ENCODE peak calls at places on chromosomes 2 and 18, in ten cellular contexts. B is hepatocyte, R is retinal pigment epithelial cell, Z is heart left ventricle, S is epithelial cell of proximal tubule, I is body of pancreas, J is PC-9, V is esophagus squamous epithelium, U is spleen, D is fibroblast of the aortic adventitia. C is an unnamed sample.

GRCh38 chr18:79203017-79203605 is 133.9 kb downstream of the ATP9B start:
- DNase-seq in B (no peak), R (no peak), Z (no peak), S (peak; percentile 23), I (no peak), J (peak; percentile 19), V (no peak), U (no peak), D (no peak), C (no peak)

GRCh38 chr2:128178650-128179460 is 87.9 kb downstream of the UGGT1 start:
- DNase-seq in B (peak; percentile 73), R (peak; percentile 13), Z (peak; percentile 39), S (no peak), I (peak; percentile 46), J (peak; percentile 52), V (no peak), U (peak; percentile 84), D (peak; percentile 83), C (peak; percentile 83)

GRCh38 chr18:55477537-55478300 is 110.3 kb downstream of the TCF4 start:
- DNase-seq in B (peak; percentile 22), R (no peak), Z (no peak), S (no peak), I (peak; percentile 18), J (no peak), V (no peak), U (no peak), D (peak; percentile 77), C (no peak)

GRCh38 chr2:172985139-172985874 is 90.3 kb upstream of the MAP3K20 start:
- DNase-seq in B (no peak), R (peak; percentile 29), Z (peak; percentile 29), S (no peak), I (peak; percentile 73), J (peak; percentile 78), V (no peak), U (no peak), D (peak; percentile 17), C (no peak)

GRCh38 chr2:179253226-179253625 is 11.4 kb downstream of the SESTD1 start:
- DNase-seq in B (no peak), R (no peak), Z (no peak), S (no peak), I (no peak), J (no peak), V (no peak), U (no peak), D (peak; percentile 20), C (no peak)

GRCh38 chr2:217795706-217796465 is 206.9 kb downstream of the TNS1 start:
- DNase-seq in B (no peak), R (no peak), Z (no peak), S (no peak), I (no peak), J (no peak), V (no peak), U (no peak), D (no peak), C (peak; percentile 59)

GRCh38 chr2:136248242-136248641 is 130.3 kb upstream of the CXCR4 start:
- DNase-seq in B (peak; percentile 27), R (no peak), Z (no peak), S (peak; percentile 41), I (no peak), J (no peak), V (no peak), U (no peak), D (peak; percentile 96), C (no peak)

GRCh38 chr2:227106845-227107759 is 56.9 kb downstream of the COL4A4 start:
- DNase-seq in B (peak; percentile 78), R (peak; percentile 8), Z (peak; percentile 22), S (no peak), I (peak; percentile 65), J (peak; percentile 50), V (no peak), U (no peak), D (peak; percentile 75), C (peak; percentile 88)

GRCh38 chr18:11883153-11883552 is 25.0 kb downstream of the MPPE1 start:
- DNase-seq in B (no peak), R (no peak), Z (no peak), S (no peak), I (no peak), J (no peak), V (no peak), U (no peak), D (no peak), C (no peak)

GRCh38 chr2:43458002-43458628 is 137.7 kb downstream of the THADA start:
- DNase-seq in B (no peak), R (no peak), Z (no peak), S (no peak), I (no peak), J (no peak), V (no peak), U (no peak), D (peak; percentile 77), C (no peak)

GRCh38 chr2:51782874-51783765 is 751.2 kb upstream of the NRXN1 start:
- DNase-seq in B (peak; percentile 17), R (peak; percentile 50), Z (peak; percentile 30), S (no peak), I (no peak), J (peak; percentile 7), V (no peak), U (no peak), D (peak; percentile 27), C (no peak)

GRCh38 chr2:210681481-210681880 is 125.1 kb downstream of the CPS1 start:
- DNase-seq in B (no peak), R (no peak), Z (no peak), S (no peak), I (no peak), J (no peak), V (no peak), U (no peak), D (no peak), C (no peak)

GRCh38 chr2:227528803-227529202 is 56.8 kb downstream of the AGFG1 start:
- DNase-seq in B (no peak), R (no peak), Z (no peak), S (no peak), I (no peak), J (no peak), V (no peak), U (no peak), D (no peak), C (no peak)

GRCh38 chr2:127463155-127463991 is 45.1 kb downstream of the PROC start:
- DNase-seq in B (peak; percentile 17), R (no peak), Z (no peak), S (no peak), I (no peak), J (no peak), V (no peak), U (no peak), D (no peak), C (peak; percentile 91)

GRCh38 chr2:108314586-108315296 is 26.0 kb downstream of the SULT1C2 start:
- DNase-seq in B (no peak), R (no peak), Z (no peak), S (no peak), I (no peak), J (no peak), V (no peak), U (no peak), D (no peak), C (no peak)

GRCh38 chr2:108316881-108317258 is 28.2 kb downstream of the SULT1C2 start:
- DNase-seq in B (no peak), R (no peak), Z (no peak), S (no peak), I (no peak), J (no peak), V (no peak), U (no peak), D (peak; percentile 27), C (no peak)

GRCh38 chr2:108315408-108316193 is 26.9 kb downstream of the SULT1C2 start:
- DNase-seq in B (peak; percentile 54), R (no peak), Z (no peak), S (peak; percentile 70), I (no peak), J (no peak), V (no peak), U (no peak), D (no peak), C (no peak)

GRCh38 chr2:108320326-108320932 is 31.7 kb downstream of the SULT1C2 start:
- DNase-seq in B (no peak), R (no peak), Z (no peak), S (no peak), I (no peak), J (no peak), V (no peak), U (no peak), D (no peak), C (no peak)

DNA sequence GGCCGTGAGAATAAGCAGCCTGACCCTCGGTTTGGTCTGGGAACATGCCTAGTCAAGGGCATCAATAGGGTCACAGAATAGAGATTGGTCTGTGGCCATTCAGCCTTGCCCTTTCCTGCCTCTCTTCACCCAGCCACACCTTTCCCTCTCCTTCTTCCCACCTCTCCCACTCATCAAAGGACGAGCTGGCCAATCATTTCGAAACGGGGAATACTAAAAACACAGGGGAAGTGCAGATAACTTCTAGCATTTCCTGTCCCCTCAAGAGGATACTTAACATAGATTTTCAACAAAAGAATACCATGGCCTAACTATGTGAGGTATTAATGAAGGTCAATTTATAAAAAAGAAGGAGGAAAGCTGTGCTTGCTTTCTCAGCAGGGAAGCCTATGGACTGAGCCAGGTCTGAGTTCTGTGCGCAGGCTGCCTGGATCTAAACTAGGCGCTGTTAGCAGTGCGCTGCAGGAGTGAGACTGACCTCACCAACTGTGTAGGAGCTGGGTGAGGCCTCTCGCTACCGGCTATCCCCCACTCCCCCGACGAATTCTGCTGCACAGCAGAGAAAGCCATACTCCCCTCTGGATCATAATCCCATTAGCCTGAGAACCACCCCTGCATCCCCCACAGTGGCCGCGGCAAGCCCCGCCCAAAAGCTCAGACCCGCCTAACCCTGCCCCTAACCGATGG is 27.6 kb downstream of the SULT1C2 start:
- DNase-seq in B (peak; percentile 40), R (no peak), Z (no peak), S (no peak), I (no peak), J (no peak), V (no peak), U (no peak), D (no peak), C (peak; percentile 86)
- H3K4me3 ChIP-seq in B (no peak overlapping the region), R (no peak overlapping the region), Z (no peak overlapping the region), S (no peak overlapping the region), I (no peak overlapping the region), J (no peak overlapping the region), V (no peak overlapping the region), U (no peak overlapping the region), D (no peak overlapping the region), C (no peak overlapping the region)

GRCh38 chr2:39728941-39729351 is 50.1 kb downstream of the THUMPD2 start:
- DNase-seq in B (peak; percentile 48), R (no peak), Z (no peak), S (no peak), I (peak; percentile 36), J (peak; percentile 31), V (no peak), U (no peak), D (no peak), C (peak; percentile 73)
- TF ChIP-seq CTCF in B (peak; percentile 49), R (peak; percentile 86), Z (peak; percentile 53), S (peak; percentile 89), I (peak; percentile 7), J (peak; percentile 94), V (peak; percentile 49), U (no peak), D (peak; percentile 64), C (peak; percentile 95)

GRCh38 chr2:72085036-72085435 is 62.6 kb downstream of the CYP26B1 start:
- DNase-seq in B (no peak), R (no peak), Z (no peak), S (no peak), I (no peak), J (no peak), V (no peak), U (no peak), D (no peak), C (no peak)
- H3K4me3 ChIP-seq in B (no peak overlapping the region), R (no peak overlapping the region), Z (no peak overlapping the region), S (no peak overlapping the region), I (no peak overlapping the region), J (no peak overlapping the region), V (no peak overlapping the region), U (no peak overlapping the region), D (no peak overlapping the region), C (no peak overlapping the region)

GRCh38 chr2:24472416-24472815 is 18.6 kb upstream of the NCOA1 start:
- DNase-seq in B (no peak), R (no peak), Z (no peak), S (no peak), I (no peak), J (no peak), V (no peak), U (no peak), D (no peak), C (no peak)
- TF ChIP-seq CTCF in B (no peak), R (no peak), Z (no peak), S (no peak), I (no peak), J (no peak), V (no peak), U (no peak), D (no peak), C (no peak)